ENCODE peak calls at places on chromosomes 16 and 17, in eight cellular contexts. I is CD4-positive, alpha-beta memory T cell; F is CD8-positive, alpha-beta T cell; A is body of pancreas; H is heart left ventricle; X is CD8-positive, alpha-beta memory T cell; R is left lung; J is gastrocnemius medialis. V is an unnamed sample. For H3K4me1, the result is how much of the 10 kb centered on the place peaks cover.

GRCh38 chr17:9002610-9003354 is 18.5 kb upstream of the NTN1 start:
- DNase-seq in I (peak), F (no peak), A (peak), H (peak), X (no peak), R (no peak), J (no peak), V (no peak)

GRCh38 chr17:40552806-40553693 is 12.2 kb downstream of the CCR7 start:
- DNase-seq in I (no peak), F (no peak), A (peak), H (no peak), X (peak), R (no peak), J (no peak), V (peak)

GRCh38 chr16:603221-603620 is 13.4 kb downstream of the RAB40C start:
- DNase-seq in I (no peak), F (no peak), A (no peak), H (no peak), X (no peak), R (no peak), J (no peak), V (no peak)

GRCh38 chr17:81888988-81889595 is 2.3 kb downstream of the ALYREF start:
- DNase-seq in I (no peak), F (no peak), A (no peak), H (peak), X (no peak), R (no peak), J (no peak), V (no peak)

GRCh38 chr17:45428050-45428953 is 4.4 kb downstream of the ARHGAP27 start:
- DNase-seq in I (peak), F (peak), A (peak), H (peak), X (peak), R (peak), J (peak), V (peak)

GRCh38 chr16:11386791-11387546 is 41.7 kb downstream of the RMI2 start:
- DNase-seq in I (no peak), F (no peak), A (no peak), H (peak), X (no peak), R (no peak), J (no peak), V (no peak)

GRCh38 chr17:2685696-2686095 is 25.9 kb downstream of the CLUH start:
- DNase-seq in I (no peak), F (no peak), A (no peak), H (no peak), X (no peak), R (no peak), J (no peak), V (no peak)

GRCh38 chr16:53055603-53056527 is 1.1 kb downstream of the CHD9 start:
- DNase-seq in I (no peak), F (no peak), A (no peak), H (peak), X (no peak), R (no peak), J (peak), V (peak)

GRCh38 chr17:81020767-81021497 is 14.0 kb upstream of the BAIAP2 start:
- DNase-seq in I (no peak), F (no peak), A (peak), H (peak), X (peak), R (peak), J (peak), V (peak)

GRCh38 chr17:73546770-73547345 is 97.4 kb downstream of the SDK2 start:
- DNase-seq in I (peak), F (peak), A (no peak), H (no peak), X (no peak), R (peak), J (peak), V (no peak)

GRCh38 chr17:64240741-64241347 is 22.2 kb downstream of the TEX2 start:
- DNase-seq in I (no peak), F (no peak), A (peak), H (peak), X (no peak), R (no peak), J (peak), V (peak)

GRCh38 chr17:79340771-79341528 is 266.3 kb downstream of the ENGASE start:
- DNase-seq in I (no peak), F (no peak), A (no peak), H (peak), X (no peak), R (no peak), J (no peak), V (no peak)

GRCh38 chr17:76473541-76473985 is 6.2 kb downstream of the AANAT start:
- DNase-seq in I (no peak), F (no peak), A (no peak), H (no peak), X (no peak), R (no peak), J (no peak), V (no peak)

GRCh38 chr17:2904135-2904534 is 107.9 kb downstream of the RAP1GAP2 start:
- DNase-seq in I (no peak), F (no peak), A (peak), H (peak), X (no peak), R (peak), J (no peak), V (no peak)

GRCh38 chr16:88337021-88337420 is 45.7 kb upstream of the ZNF469 start:
- DNase-seq in I (no peak), F (no peak), A (no peak), H (no peak), X (no peak), R (no peak), J (no peak), V (no peak)
- H3K4me1 ChIP-seq in I (under half), F (under half), A (under half), H (under half), X (under half), R (under half), J (under half), V (under half)

GRCh38 chr16:49464877-49465504 is 91.4 kb downstream of the C16orf78 start:
- DNase-seq in I (no peak), F (no peak), A (no peak), H (no peak), X (no peak), R (peak), J (no peak), V (peak)
- H3K27ac ChIP-seq in I (no peak), F (no peak), A (no peak), H (no peak), X (no peak), R (no peak), J (no peak), V (no peak)

DNA sequence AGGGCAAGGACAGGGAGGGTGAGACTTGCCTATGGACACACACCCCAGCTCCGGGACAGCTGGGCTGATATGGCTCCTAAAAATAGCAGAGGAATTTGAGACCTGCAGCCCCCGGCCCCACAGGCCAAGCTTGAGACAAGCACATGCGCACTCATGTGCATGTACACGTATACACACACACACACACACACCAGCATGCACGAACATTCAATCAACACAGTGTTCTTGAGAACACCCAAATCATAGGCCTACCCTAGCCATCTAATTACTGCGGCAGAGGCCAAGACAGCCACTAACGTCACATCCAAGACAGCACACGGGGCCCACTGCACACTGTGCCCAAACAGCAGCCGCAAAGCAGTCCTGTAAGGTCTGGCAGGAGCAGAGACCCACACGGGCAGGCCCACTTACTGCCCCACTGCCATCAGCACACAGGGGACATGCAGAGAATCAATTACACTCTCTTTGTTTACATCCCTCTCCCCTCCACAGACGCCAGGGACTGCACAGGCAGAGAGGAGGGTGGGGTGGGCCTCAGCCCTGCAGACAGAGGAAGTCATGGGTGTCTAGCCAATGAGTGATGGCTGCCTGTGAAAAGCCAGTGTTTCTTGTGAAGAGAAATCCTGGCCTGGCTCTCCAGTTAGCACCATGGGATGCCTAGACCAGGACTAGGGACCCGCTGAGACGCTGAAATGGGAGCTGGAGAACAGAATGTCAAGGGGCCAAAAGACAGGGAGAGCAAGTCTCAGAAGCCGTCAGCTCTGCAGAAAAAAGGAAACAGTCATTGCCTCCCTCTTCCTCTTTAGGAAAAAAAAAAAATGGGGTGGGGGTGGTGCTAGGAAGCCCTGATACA is 39.3 kb downstream of the MYO18A start:
- DNase-seq in I (peak), F (peak), A (no peak), H (peak), X (peak), R (no peak), J (peak), V (no peak)
- H3K4me1 ChIP-seq in I (half or more), F (half or more), A (under half), H (half or more), X (half or more), R (half or more), J (half or more), V (under half)

DNA sequence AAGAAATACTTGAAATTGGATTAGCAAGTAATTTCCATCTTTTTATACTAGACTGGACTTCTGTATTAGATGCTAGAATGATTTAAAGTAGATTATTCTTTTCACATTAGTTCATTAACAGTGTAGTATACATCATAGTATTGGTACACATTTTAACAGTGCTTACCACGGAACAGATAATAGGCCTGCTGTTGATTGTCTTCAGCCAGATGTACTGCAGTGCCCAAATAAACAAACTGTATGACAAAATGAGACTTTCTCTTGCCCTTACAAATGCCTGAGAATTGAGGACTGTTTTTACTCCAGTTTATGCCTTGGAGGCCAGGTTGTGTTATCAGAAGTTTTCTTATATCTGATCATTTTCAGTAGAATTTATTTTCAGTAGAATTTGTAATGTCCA is 631 bp downstream of the EVI2A start:
- DNase-seq in I (no peak), F (no peak), A (no peak), H (no peak), X (no peak), R (no peak), J (no peak), V (no peak)
- H3K27ac ChIP-seq in I (peak), F (peak), A (no peak), H (no peak), X (peak), R (peak), J (no peak), V (no peak)

DNA sequence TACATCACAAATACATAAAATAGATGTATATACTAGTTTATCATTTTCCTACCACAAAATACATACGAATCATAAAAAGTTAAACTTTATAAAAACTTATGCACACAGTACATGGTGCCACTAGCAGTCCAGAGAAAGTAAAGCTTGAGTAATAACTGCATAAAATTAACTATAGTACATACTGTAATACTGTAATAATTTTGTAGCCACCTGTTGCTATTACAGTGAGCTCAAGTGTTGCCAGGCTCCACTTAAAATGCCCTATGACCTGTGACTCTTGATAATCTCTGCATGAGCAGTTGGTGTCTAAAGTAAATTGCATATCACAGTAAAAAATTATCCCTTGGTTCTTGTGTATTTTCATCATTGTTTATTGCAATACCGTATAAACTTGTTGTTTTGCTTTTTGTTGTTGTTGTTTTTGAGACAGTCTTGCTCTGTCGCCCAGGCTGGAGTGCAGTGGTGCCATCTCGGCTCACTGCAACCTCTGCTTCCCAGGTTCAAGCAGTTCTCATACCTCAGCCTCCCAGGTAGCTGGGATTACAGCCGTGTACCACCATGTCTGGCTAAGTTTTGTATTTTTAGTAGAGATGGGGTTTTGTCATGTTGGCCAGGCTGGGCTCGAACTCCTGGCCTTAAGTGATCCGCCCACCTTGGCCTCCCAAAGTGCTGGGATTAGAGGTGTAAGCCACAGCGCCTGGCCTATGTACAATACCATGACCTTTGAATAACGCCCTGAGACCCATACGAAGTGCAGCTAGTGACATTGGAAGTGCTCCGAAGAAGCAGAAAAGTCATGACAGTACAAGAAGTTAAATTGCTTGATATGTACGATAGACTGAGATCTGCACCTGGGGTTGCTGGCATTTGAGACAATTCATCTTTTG is 6.6 kb downstream of the LUC7L3 start:
- DNase-seq in I (no peak), F (no peak), A (no peak), H (no peak), X (no peak), R (no peak), J (no peak), V (no peak)
- H3K4me1 ChIP-seq in I (half or more), F (half or more), A (half or more), H (half or more), X (half or more), R (half or more), J (half or more), V (under half)

GRCh38 chr16:85335584-85336492 is 223.6 kb upstream of the CIBAR2 start:
- DNase-seq in I (no peak), F (no peak), A (no peak), H (peak), X (no peak), R (no peak), J (no peak), V (no peak)
- H3K27ac ChIP-seq in I (no peak), F (no peak), A (peak), H (no peak), X (peak), R (no peak), J (no peak), V (no peak)

GRCh38 chr17:48541036-48541573 is 3.8 kb downstream of the HOXB2 start:
- DNase-seq in I (no peak), F (no peak), A (no peak), H (no peak), X (no peak), R (no peak), J (no peak), V (no peak)

GRCh38 chr17:48542956-48543853 is 1.7 kb downstream of the HOXB2 start:
- DNase-seq in I (peak), F (peak), A (no peak), H (peak), X (peak), R (no peak), J (peak), V (no peak)

GRCh38 chr17:48542114-48542955 is 2.6 kb downstream of the HOXB2 start:
- DNase-seq in I (no peak), F (no peak), A (no peak), H (no peak), X (no peak), R (no peak), J (no peak), V (no peak)

GRCh38 chr17:48540213-48540612 is 4.7 kb downstream of the HOXB2 start:
- DNase-seq in I (no peak), F (no peak), A (no peak), H (no peak), X (no peak), R (no peak), J (no peak), V (no peak)

GRCh38 chr17:48541574-48542113 is 3.3 kb downstream of the HOXB2 start:
- DNase-seq in I (no peak), F (peak), A (no peak), H (peak), X (peak), R (no peak), J (no peak), V (peak)
- H3K4me1 ChIP-seq in I (under half), F (under half), A (under half), H (under half), X (under half), R (under half), J (under half), V (under half)

GRCh38 chr17:66569572-66569971 is 265.3 kb upstream of the CACNG5 start:
- DNase-seq in I (no peak), F (no peak), A (no peak), H (no peak), X (no peak), R (no peak), J (no peak), V (no peak)

GRCh38 chr17:66560691-66561090 is 258.3 kb downstream of the PRKCA start:
- DNase-seq in I (no peak), F (no peak), A (no peak), H (no peak), X (no peak), R (no peak), J (no peak), V (no peak)

GRCh38 chr17:66562119-66562518 is 259.7 kb downstream of the PRKCA start:
- DNase-seq in I (no peak), F (no peak), A (no peak), H (no peak), X (no peak), R (no peak), J (no peak), V (no peak)

GRCh38 chr17:66567234-66568170 is 265.1 kb downstream of the PRKCA start:
- DNase-seq in I (peak), F (peak), A (peak), H (peak), X (peak), R (peak), J (peak), V (peak)

DNA sequence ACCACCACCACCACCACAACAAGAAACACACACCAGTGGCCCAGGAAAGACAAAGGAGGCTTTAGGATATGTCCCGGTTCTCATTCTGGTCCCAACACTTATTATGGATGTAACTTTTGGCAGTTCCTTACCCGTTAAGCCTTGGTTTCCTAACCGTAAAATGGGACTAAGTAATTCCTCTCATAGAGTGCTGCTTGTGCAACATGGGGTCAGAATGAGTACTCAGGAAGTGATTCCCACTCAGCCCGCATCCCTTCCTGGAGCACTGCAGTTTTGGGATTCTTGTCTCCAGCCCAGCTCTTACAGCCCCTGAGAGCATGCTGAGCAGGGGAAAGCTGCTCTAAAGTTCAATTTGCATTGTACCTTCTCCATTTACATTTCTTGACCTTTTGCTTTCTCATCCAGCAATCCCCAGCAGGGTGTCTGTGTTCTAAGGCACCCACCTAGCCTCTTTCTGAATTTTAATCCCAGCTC is 262.6 kb downstream of the PRKCA start:
- DNase-seq in I (no peak), F (no peak), A (no peak), H (no peak), X (no peak), R (no peak), J (no peak), V (no peak)
- H3K27ac ChIP-seq in I (no peak), F (no peak), A (no peak), H (no peak), X (no peak), R (no peak), J (no peak), V (no peak)

GRCh38 chr17:43016216-43016615 is 6.0 kb downstream of the VAT1 start:
- DNase-seq in I (no peak), F (no peak), A (no peak), H (no peak), X (no peak), R (no peak), J (no peak), V (no peak)
- H3K4me1 ChIP-seq in I (under half), F (under half), A (under half), H (half or more), X (under half), R (half or more), J (under half), V (under half)

GRCh38 chr16:72043539-72043938 is 10.8 kb upstream of the HP start:
- DNase-seq in I (no peak), F (no peak), A (no peak), H (no peak), X (no peak), R (no peak), J (no peak), V (no peak)

GRCh38 chr16:72042157-72042660 is 12.1 kb upstream of the HP start:
- DNase-seq in I (no peak), F (no peak), A (peak), H (no peak), X (no peak), R (no peak), J (peak), V (no peak)

GRCh38 chr16:72044825-72045359 is 9.4 kb upstream of the HP start:
- DNase-seq in I (no peak), F (no peak), A (no peak), H (no peak), X (no peak), R (no peak), J (no peak), V (no peak)

GRCh38 chr16:72043058-72043457 is 11.2 kb upstream of the HP start:
- DNase-seq in I (no peak), F (no peak), A (no peak), H (no peak), X (no peak), R (no peak), J (peak), V (no peak)
- H3K27ac ChIP-seq in I (no peak), F (no peak), A (no peak), H (no peak), X (no peak), R (no peak), J (peak), V (no peak)